ENCODE peak calls at places on chromosomes 5 and 9, in five cellular contexts. A is HepG2, V is neural progenitor cell, Z is lower lobe of right lung, P is spleen. G is an unnamed sample. For H3K4me1, the result is how much of the 10 kb centered on the place peaks cover.

GRCh38 chr9:121700165-121700830 is 48.9 kb downstream of the DAB2IP start:
- DNase-seq in A (no peak), Z (peak), P (peak), V (peak), G (peak)

GRCh38 chr9:90099262-90099982 is 494.6 kb downstream of the GADD45G start:
- DNase-seq in A (peak), P (no peak), V (peak), Z (no peak), G (peak)

GRCh38 chr5:39476466-39477215 is 51.9 kb upstream of the DAB2 start:
- DNase-seq in A (no peak), V (no peak), P (no peak), Z (no peak), G (peak)

GRCh38 chr9:35658144-35658893 is at the start of gene CCDC107:
- DNase-seq in V (peak), P (peak), Z (peak), A (peak), G (peak)

GRCh38 chr9:34964458-34964857 is 6.4 kb downstream of the PHF24 start:
- DNase-seq in V (no peak), A (no peak), P (no peak), Z (no peak), G (no peak)

GRCh38 chr5:115394531-115394930 is 98.1 kb upstream of the CCDC112 start:
- DNase-seq in P (no peak), V (no peak), A (no peak), Z (no peak), G (no peak)

GRCh38 chr5:74945561-74946165 is 79.5 kb upstream of the FAM169A start:
- DNase-seq in P (no peak), A (no peak), V (no peak), Z (no peak), G (no peak)

GRCh38 chr9:33287087-33287490 is 3.2 kb upstream of the NFX1 start:
- DNase-seq in P (no peak), Z (no peak), V (peak), A (peak), G (peak)

GRCh38 chr5:54995168-54995567 is 9.8 kb upstream of the ESM1 start:
- DNase-seq in Z (no peak), A (no peak), V (no peak), P (no peak), G (no peak)

GRCh38 chr9:18608371-18608770 is 134.4 kb downstream of the ADAMTSL1 start:
- DNase-seq in V (no peak), A (no peak), P (no peak), Z (no peak), G (no peak)

GRCh38 chr9:93129286-93129685 is 4.8 kb downstream of the NINJ1 start:
- DNase-seq in Z (no peak), A (no peak), P (peak), V (no peak), G (no peak)

GRCh38 chr5:158174918-158175663 is 316.1 kb upstream of the CLINT1 start:
- DNase-seq in Z (peak), V (peak), P (peak), A (peak), G (peak)

GRCh38 chr5:3035452-3035851 is 284.0 kb upstream of the IRX2 start:
- DNase-seq in P (peak), A (no peak), V (no peak), Z (no peak), G (no peak)

GRCh38 chr9:107316795-107317661 is 33.9 kb downstream of the RAD23B start:
- DNase-seq in Z (no peak), A (peak), V (peak), P (peak), G (no peak)

GRCh38 chr9:110712955-110713354 is 44.4 kb downstream of the MUSK start:
- DNase-seq in Z (no peak), P (no peak), A (no peak), V (no peak), G (no peak)

GRCh38 chr5:80082221-80082620 is 47.1 kb downstream of the THBS4 start:
- DNase-seq in P (no peak), V (no peak), A (no peak), Z (no peak), G (no peak)

GRCh38 chr9:93492327-93492726 is 38.9 kb upstream of the FAM120AOS start:
- DNase-seq in A (no peak), V (peak), Z (no peak), P (no peak), G (no peak)

GRCh38 chr9:98075332-98075805 is 18.8 kb downstream of the NANS start:
- DNase-seq in V (no peak), Z (no peak), P (peak), A (no peak), G (no peak)

GRCh38 chr5:143618146-143618545 is 193.8 kb upstream of the HMHB1 start:
- DNase-seq in P (no peak), V (no peak), Z (no peak), A (no peak), G (no peak)

GRCh38 chr5:178416919-178417318 is 173.3 kb downstream of the COL23A1 start:
- DNase-seq in V (no peak), A (no peak), Z (no peak), P (no peak), G (peak)

GRCh38 chr5:3226171-3226570 is 369.5 kb upstream of the IRX1 start:
- DNase-seq in V (no peak), P (no peak), A (no peak), Z (no peak), G (no peak)

GRCh38 chr9:22446950-22447606 is 454 bp downstream of the DMRTA1 start:
- DNase-seq in V (peak), Z (peak), P (peak), A (no peak), G (peak)

GRCh38 chr9:129326061-129327005 is 148.3 kb upstream of the IER5L start:
- DNase-seq in V (peak), A (no peak), P (no peak), Z (peak), G (no peak)

GRCh38 chr5:122151640-122152039 is 22.3 kb downstream of the ZNF474 start:
- DNase-seq in Z (no peak), V (no peak), A (no peak), P (no peak), G (peak)

GRCh38 chr9:33165263-33166151 is 1.6 kb downstream of the B4GALT1 start:
- DNase-seq in Z (no peak), A (peak), V (no peak), P (peak), G (peak)

GRCh38 chr9:15211160-15211993 is 95.6 kb downstream of the TTC39B start:
- DNase-seq in Z (no peak), A (peak), P (no peak), V (peak), G (peak)

GRCh38 chr9:72141484-72141883 is 7.8 kb upstream of the GDA start:
- DNase-seq in A (no peak), Z (no peak), V (no peak), P (no peak), G (no peak)

GRCh38 chr5:180435594-180435993 is 58.6 kb upstream of the CNOT6 start:
- DNase-seq in Z (no peak), V (no peak), P (no peak), A (no peak), G (no peak)

GRCh38 chr9:133210202-133210532 is 1.1 kb upstream of the OBP2B start:
- DNase-seq in A (peak), P (no peak), Z (no peak), V (no peak), G (no peak)

GRCh38 chr5:81851481-81852178 is 100.7 kb upstream of the SSBP2 start:
- DNase-seq in V (peak), A (peak), Z (peak), P (peak), G (peak)

GRCh38 chr9:128274245-128274644 is 1.6 kb downstream of the GOLGA2 start:
- DNase-seq in P (no peak), V (no peak), A (no peak), Z (no peak), G (no peak)

GRCh38 chr9:72292184-72292787 is 72.7 kb downstream of the ZFAND5 start:
- DNase-seq in A (peak), Z (no peak), V (peak), P (no peak), G (peak)

GRCh38 chr5:104179057-104179456 is 616.5 kb upstream of the NUDT12 start:
- DNase-seq in P (no peak), Z (no peak), A (peak), V (peak), G (peak)

GRCh38 chr9:111158375-111158774 is 120.1 kb upstream of the LPAR1 start:
- DNase-seq in A (no peak), P (no peak), V (no peak), Z (no peak), G (no peak)

DNA sequence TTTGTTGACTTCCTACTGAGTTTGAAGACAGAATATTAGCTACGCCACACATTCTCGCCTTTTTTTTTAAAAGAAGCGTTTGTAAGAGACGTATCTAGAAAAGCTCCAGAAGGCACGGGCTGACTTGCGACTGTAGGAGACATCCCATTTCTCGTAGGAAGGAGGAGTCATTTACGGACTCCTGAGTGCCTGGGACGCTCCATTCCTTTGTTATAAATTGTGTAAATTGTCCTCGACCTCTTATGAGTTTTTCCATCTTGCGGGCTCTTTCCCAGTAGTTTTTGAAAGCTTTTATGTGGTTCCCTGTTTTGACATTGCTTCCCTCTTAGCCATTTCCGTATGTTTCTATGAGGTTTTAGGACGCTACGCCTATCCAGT is 1.0 kb downstream of the RABL6 start:
- DNase-seq in P (no peak), Z (peak), A (no peak), V (peak), G (peak)
- H3K4me1 ChIP-seq in P (half or more), Z (under half), A (half or more), V (under half), G (under half)

GRCh38 chr5:133552925-133553525 is 59.3 kb downstream of the FSTL4 start:
- DNase-seq in P (peak), A (peak), V (peak), Z (peak), G (peak)
- TF ChIP-seq CTCF in P (peak), A (peak), V (peak), Z (peak), G (peak)

DNA sequence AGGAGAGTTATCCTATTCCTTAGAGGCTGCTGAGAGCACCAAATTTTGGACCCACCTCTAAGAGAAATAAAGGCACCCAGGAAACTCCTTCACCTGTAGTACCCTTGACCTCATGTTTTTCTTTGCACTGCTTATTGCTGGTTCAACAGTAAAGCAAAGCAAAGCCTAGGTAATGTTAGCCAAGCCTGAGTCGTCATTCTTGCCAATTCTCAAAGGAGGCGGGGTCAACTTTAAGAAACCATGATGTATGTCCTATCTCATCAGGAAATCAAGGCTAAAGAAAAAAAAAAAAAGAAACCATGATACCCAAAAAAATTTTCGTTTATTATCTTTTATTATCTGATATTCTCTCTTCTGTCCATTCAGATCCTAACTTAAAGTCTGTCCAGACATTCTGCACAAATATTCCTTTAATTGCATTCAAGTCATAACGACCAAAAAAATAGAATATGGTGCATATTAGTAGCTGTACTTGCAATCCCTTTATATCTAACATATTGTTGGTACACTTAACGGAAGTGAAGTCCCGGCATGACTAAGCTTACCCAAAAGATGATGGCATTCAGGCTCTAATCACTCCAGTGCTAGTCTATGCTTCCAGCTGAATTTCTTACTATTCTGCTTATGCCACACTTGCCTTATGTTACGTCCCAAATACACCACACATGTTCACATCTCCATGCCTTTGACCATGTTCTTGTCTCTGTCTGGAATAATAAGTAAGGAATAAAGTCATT is 1.8 kb downstream of the AUH start:
- DNase-seq in P (no peak), Z (no peak), V (no peak), A (no peak), G (no peak)
- H3K4me3 ChIP-seq in P (peak), Z (peak), V (peak), A (peak), G (peak)

GRCh38 chr9:12231832-12232231 is 461.4 kb upstream of the TYRP1 start:
- DNase-seq in A (no peak), Z (no peak), P (no peak), V (no peak), G (no peak)
- H3K4me1 ChIP-seq in A (under half), Z (under half), P (under half), V (under half), G (under half)

DNA sequence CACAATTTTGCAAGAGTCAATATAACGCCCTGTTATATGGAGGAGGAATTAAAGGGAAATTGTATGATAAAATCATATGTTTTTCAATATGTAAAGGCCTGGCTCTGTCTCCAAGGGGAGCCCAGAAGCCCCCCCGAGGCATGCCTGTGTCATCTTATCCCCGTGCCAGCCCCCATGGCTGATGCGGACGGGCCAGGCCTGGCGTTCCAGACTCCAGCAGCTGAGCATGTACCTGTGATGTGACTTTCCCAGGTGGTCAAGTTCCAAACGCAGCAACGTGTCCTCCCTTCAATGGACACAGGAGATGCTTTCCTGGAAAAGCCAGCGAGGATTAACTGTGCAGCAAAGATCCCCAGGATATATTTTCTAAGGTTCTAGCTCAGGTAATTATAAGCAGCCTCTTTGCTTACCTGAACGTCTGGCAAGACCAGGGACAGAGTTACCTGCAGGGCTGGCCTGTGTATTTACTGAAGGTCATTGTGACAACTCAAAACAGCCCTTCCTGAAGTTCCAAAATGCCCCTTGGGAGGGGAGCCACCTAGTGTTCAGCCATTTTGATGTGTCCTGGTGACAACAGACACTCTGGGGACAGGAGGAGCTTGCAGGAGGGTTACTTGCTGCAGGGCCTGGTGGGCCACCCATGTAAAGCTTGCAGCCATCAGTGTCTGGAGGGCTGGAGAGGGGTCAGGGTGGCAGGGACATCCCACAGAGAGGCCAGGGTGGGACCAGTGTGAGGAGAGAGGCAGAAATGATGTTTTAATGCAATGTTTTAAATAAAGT is 53.3 kb upstream of the RNU6ATAC start:
- DNase-seq in V (peak), P (peak), Z (no peak), A (peak), G (no peak)
- TF ChIP-seq CTCF in V (peak), P (no peak), Z (peak), A (peak), G (no peak)

GRCh38 chr5:139660105-139660915 is 12.2 kb downstream of the CXXC5 start:
- DNase-seq in A (no peak), Z (peak), P (peak), V (no peak), G (no peak)
- H3K4me3 ChIP-seq in A (no peak), Z (peak), P (peak), V (no peak), G (no peak)

G was measured in cardiac muscle cell.